ENCODE peak calls at places on chromosomes 4 and X, in eight cellular contexts. One of them, this sample, is unnamed.

GRCh38 chrX:12344954-12345353 is 206.7 kb downstream of the FRMPD4 start:
- DNase-seq in CD4-positive, CD25-positive, alpha-beta regulatory T cell: no peak
- DNase-seq in mammary epithelial cell: no peak
- DNase-seq in adipocyte: no peak
- DNase-seq in upper lobe of left lung: no peak
- DNase-seq in psoas muscle: no peak
- DNase-seq in mesenchymal stem cell: no peak
- DNase-seq in uterus: no peak
- DNase-seq in this sample: no peak

GRCh38 chrX:16445166-16445752 is 204.7 kb upstream of the S100G start:
- DNase-seq in CD4-positive, CD25-positive, alpha-beta regulatory T cell: peak; percentile 55
- DNase-seq in mammary epithelial cell: peak; percentile 20
- DNase-seq in adipocyte: peak; percentile 66
- DNase-seq in upper lobe of left lung: peak; percentile 29
- DNase-seq in psoas muscle: no peak
- DNase-seq in mesenchymal stem cell: peak; percentile 19
- DNase-seq in uterus: no peak
- DNase-seq in this sample: no peak

GRCh38 chrX:38754102-38754790 is 47.0 kb upstream of the MID1IP1 start:
- DNase-seq in CD4-positive, CD25-positive, alpha-beta regulatory T cell: peak; percentile 62
- DNase-seq in mammary epithelial cell: peak; percentile 35
- DNase-seq in adipocyte: peak; percentile 68
- DNase-seq in upper lobe of left lung: no peak
- DNase-seq in psoas muscle: no peak
- DNase-seq in mesenchymal stem cell: peak; percentile 54
- DNase-seq in uterus: peak; percentile 22
- DNase-seq in this sample: no peak

GRCh38 chrX:46589977-46590723 is 16.6 kb downstream of the CHST7 start:
- DNase-seq in CD4-positive, CD25-positive, alpha-beta regulatory T cell: peak; percentile 39
- DNase-seq in mammary epithelial cell: peak; percentile 51
- DNase-seq in adipocyte: peak; percentile 66
- DNase-seq in upper lobe of left lung: no peak
- DNase-seq in psoas muscle: no peak
- DNase-seq in mesenchymal stem cell: no peak
- DNase-seq in uterus: no peak
- DNase-seq in this sample: no peak

GRCh38 chr4:173014113-173014558 is 154.5 kb upstream of the GALNT7 start:
- DNase-seq in CD4-positive, CD25-positive, alpha-beta regulatory T cell: no peak
- DNase-seq in mammary epithelial cell: peak; percentile 68
- DNase-seq in adipocyte: peak; percentile 58
- DNase-seq in upper lobe of left lung: no peak
- DNase-seq in psoas muscle: no peak
- DNase-seq in mesenchymal stem cell: peak; percentile 74
- DNase-seq in uterus: no peak
- DNase-seq in this sample: no peak

GRCh38 chrX:130626521-130626920 is 224.7 kb downstream of the RBMX2 start:
- DNase-seq in CD4-positive, CD25-positive, alpha-beta regulatory T cell: no peak
- DNase-seq in mammary epithelial cell: no peak
- DNase-seq in adipocyte: no peak
- DNase-seq in upper lobe of left lung: no peak
- DNase-seq in psoas muscle: no peak
- DNase-seq in mesenchymal stem cell: no peak
- DNase-seq in uterus: no peak
- DNase-seq in this sample: no peak

GRCh38 chr4:48774760-48775398 is 5.2 kb downstream of the FRYL start:
- DNase-seq in CD4-positive, CD25-positive, alpha-beta regulatory T cell: no peak
- DNase-seq in mammary epithelial cell: no peak
- DNase-seq in adipocyte: no peak
- DNase-seq in upper lobe of left lung: no peak
- DNase-seq in psoas muscle: no peak
- DNase-seq in mesenchymal stem cell: no peak
- DNase-seq in uterus: no peak
- DNase-seq in this sample: no peak

GRCh38 chr4:101282076-101282844 is 65.1 kb downstream of the PPP3CA start:
- DNase-seq in CD4-positive, CD25-positive, alpha-beta regulatory T cell: peak; percentile 49
- DNase-seq in mammary epithelial cell: no peak
- DNase-seq in adipocyte: no peak
- DNase-seq in upper lobe of left lung: peak; percentile 34
- DNase-seq in psoas muscle: no peak
- DNase-seq in mesenchymal stem cell: no peak
- DNase-seq in uterus: no peak
- DNase-seq in this sample: no peak

GRCh38 chrX:37462346-37462745 is 109.1 kb upstream of the LANCL3 start:
- DNase-seq in CD4-positive, CD25-positive, alpha-beta regulatory T cell: no peak
- DNase-seq in mammary epithelial cell: no peak
- DNase-seq in adipocyte: no peak
- DNase-seq in upper lobe of left lung: no peak
- DNase-seq in psoas muscle: no peak
- DNase-seq in mesenchymal stem cell: no peak
- DNase-seq in uterus: no peak
- DNase-seq in this sample: no peak

GRCh38 chr4:79982587-79983327 is 90.3 kb downstream of the ANTXR2 start:
- DNase-seq in CD4-positive, CD25-positive, alpha-beta regulatory T cell: no peak
- DNase-seq in mammary epithelial cell: no peak
- DNase-seq in adipocyte: peak; percentile 55
- DNase-seq in upper lobe of left lung: no peak
- DNase-seq in psoas muscle: no peak
- DNase-seq in mesenchymal stem cell: no peak
- DNase-seq in uterus: no peak
- DNase-seq in this sample: no peak

GRCh38 chrX:68684919-68685304 is 37.4 kb downstream of the STARD8 start:
- DNase-seq in CD4-positive, CD25-positive, alpha-beta regulatory T cell: no peak
- DNase-seq in mammary epithelial cell: no peak
- DNase-seq in adipocyte: no peak
- DNase-seq in upper lobe of left lung: no peak
- DNase-seq in psoas muscle: no peak
- DNase-seq in mesenchymal stem cell: no peak
- DNase-seq in uterus: no peak
- DNase-seq in this sample: no peak

GRCh38 chr4:148058160-148058859 is 326.4 kb downstream of the ARHGAP10 start:
- DNase-seq in CD4-positive, CD25-positive, alpha-beta regulatory T cell: no peak
- DNase-seq in mammary epithelial cell: no peak
- DNase-seq in adipocyte: no peak
- DNase-seq in upper lobe of left lung: no peak
- DNase-seq in psoas muscle: no peak
- DNase-seq in mesenchymal stem cell: no peak
- DNase-seq in uterus: no peak
- DNase-seq in this sample: no peak

GRCh38 chrX:68647156-68647957 is at the start of gene STARD8:
- DNase-seq in CD4-positive, CD25-positive, alpha-beta regulatory T cell: no peak
- DNase-seq in mammary epithelial cell: peak; percentile 34
- DNase-seq in adipocyte: peak; percentile 58
- DNase-seq in upper lobe of left lung: peak; percentile 25
- DNase-seq in psoas muscle: no peak
- DNase-seq in mesenchymal stem cell: peak; percentile 46
- DNase-seq in uterus: peak; percentile 52
- DNase-seq in this sample: no peak

GRCh38 chr4:11424000-11424399 is 4.7 kb downstream of the HS3ST1 start:
- DNase-seq in CD4-positive, CD25-positive, alpha-beta regulatory T cell: peak; percentile 50
- DNase-seq in mammary epithelial cell: peak; percentile 47
- DNase-seq in adipocyte: no peak
- DNase-seq in upper lobe of left lung: no peak
- DNase-seq in psoas muscle: no peak
- DNase-seq in mesenchymal stem cell: peak; percentile 45
- DNase-seq in uterus: peak; percentile 22
- DNase-seq in this sample: no peak

GRCh38 chr4:60579335-60579734 is 620.8 kb upstream of the ADGRL3 start:
- DNase-seq in CD4-positive, CD25-positive, alpha-beta regulatory T cell: no peak
- DNase-seq in mammary epithelial cell: peak; percentile 55
- DNase-seq in adipocyte: peak; percentile 4
- DNase-seq in upper lobe of left lung: no peak
- DNase-seq in psoas muscle: no peak
- DNase-seq in mesenchymal stem cell: no peak
- DNase-seq in uterus: no peak
- DNase-seq in this sample: no peak

DNA sequence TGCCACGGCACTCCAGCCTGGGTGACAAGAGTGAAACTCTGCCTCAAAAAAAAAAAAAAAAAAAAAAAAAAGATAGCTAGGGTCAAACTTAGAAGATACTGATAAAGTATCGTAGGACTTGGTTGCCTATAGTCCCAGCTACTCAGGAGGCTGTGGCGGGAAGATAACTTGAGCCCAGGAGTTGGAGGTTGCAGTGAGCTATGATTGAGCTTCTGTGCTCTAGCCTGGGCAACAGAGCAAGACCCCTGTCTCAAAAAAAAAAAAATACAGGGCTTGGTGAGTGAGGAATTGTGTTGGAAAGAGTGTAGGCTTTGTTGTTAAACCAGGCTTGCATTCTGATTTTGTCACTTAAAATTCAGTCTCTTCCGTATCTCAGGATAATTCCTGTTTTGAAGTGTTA is 6.2 kb downstream of the TAF1 start:
- DNase-seq in CD4-positive, CD25-positive, alpha-beta regulatory T cell: no peak
- DNase-seq in mammary epithelial cell: no peak
- DNase-seq in adipocyte: no peak
- DNase-seq in upper lobe of left lung: no peak
- DNase-seq in psoas muscle: no peak
- DNase-seq in mesenchymal stem cell: no peak
- DNase-seq in uterus: no peak
- DNase-seq in this sample: no peak
- H3K27me3 ChIP-seq in CD4-positive, CD25-positive, alpha-beta regulatory T cell: no peaks in the 10 kb centered on the region
- H3K27me3 ChIP-seq in mammary epithelial cell: no peaks in the 10 kb centered on the region
- H3K27me3 ChIP-seq in adipocyte: no peaks in the 10 kb centered on the region
- H3K27me3 ChIP-seq in upper lobe of left lung: no peaks in the 10 kb centered on the region
- H3K27me3 ChIP-seq in psoas muscle: no peaks in the 10 kb centered on the region
- H3K27me3 ChIP-seq in mesenchymal stem cell: no peaks in the 10 kb centered on the region
- H3K27me3 ChIP-seq in uterus: no peaks in the 10 kb centered on the region
- H3K27me3 ChIP-seq in this sample: no peaks in the 10 kb centered on the region

GRCh38 chrX:1134976-1135375 is 77.5 kb downstream of the CRLF2 start:
- DNase-seq in CD4-positive, CD25-positive, alpha-beta regulatory T cell: no peak
- DNase-seq in mammary epithelial cell: no peak
- DNase-seq in adipocyte: no peak
- DNase-seq in upper lobe of left lung: peak; percentile 10
- DNase-seq in psoas muscle: no peak
- DNase-seq in mesenchymal stem cell: no peak
- DNase-seq in uterus: no peak
- DNase-seq in this sample: no peak

GRCh38 chrX:1138476-1138875 is 74.0 kb downstream of the CRLF2 start:
- DNase-seq in CD4-positive, CD25-positive, alpha-beta regulatory T cell: no peak
- DNase-seq in mammary epithelial cell: no peak
- DNase-seq in adipocyte: no peak
- DNase-seq in upper lobe of left lung: peak; percentile 2
- DNase-seq in psoas muscle: no peak
- DNase-seq in mesenchymal stem cell: no peak
- DNase-seq in uterus: no peak
- DNase-seq in this sample: no peak

GRCh38 chrX:1137531-1137930 is 74.9 kb downstream of the CRLF2 start:
- DNase-seq in CD4-positive, CD25-positive, alpha-beta regulatory T cell: no peak
- DNase-seq in mammary epithelial cell: no peak
- DNase-seq in adipocyte: no peak
- DNase-seq in upper lobe of left lung: peak; percentile 3
- DNase-seq in psoas muscle: no peak
- DNase-seq in mesenchymal stem cell: no peak
- DNase-seq in uterus: no peak
- DNase-seq in this sample: no peak

GRCh38 chrX:1139101-1139500 is 73.3 kb downstream of the CRLF2 start:
- DNase-seq in CD4-positive, CD25-positive, alpha-beta regulatory T cell: no peak
- DNase-seq in mammary epithelial cell: no peak
- DNase-seq in adipocyte: no peak
- DNase-seq in upper lobe of left lung: peak; percentile 15
- DNase-seq in psoas muscle: no peak
- DNase-seq in mesenchymal stem cell: no peak
- DNase-seq in uterus: no peak
- DNase-seq in this sample: no peak

GRCh38 chrX:1134156-1134555 is 78.3 kb downstream of the CRLF2 start:
- DNase-seq in CD4-positive, CD25-positive, alpha-beta regulatory T cell: no peak
- DNase-seq in mammary epithelial cell: no peak
- DNase-seq in adipocyte: no peak
- DNase-seq in upper lobe of left lung: no peak
- DNase-seq in psoas muscle: no peak
- DNase-seq in mesenchymal stem cell: no peak
- DNase-seq in uterus: no peak
- DNase-seq in this sample: no peak
- H3K27me3 ChIP-seq in CD4-positive, CD25-positive, alpha-beta regulatory T cell: no peaks in the 10 kb centered on the region
- H3K27me3 ChIP-seq in mammary epithelial cell: no peaks in the 10 kb centered on the region
- H3K27me3 ChIP-seq in adipocyte: peaks cover 6% of the 10 kb centered on the region
- H3K27me3 ChIP-seq in upper lobe of left lung: no peaks in the 10 kb centered on the region
- H3K27me3 ChIP-seq in psoas muscle: no peaks in the 10 kb centered on the region
- H3K27me3 ChIP-seq in mesenchymal stem cell: no peaks in the 10 kb centered on the region
- H3K27me3 ChIP-seq in uterus: no peaks in the 10 kb centered on the region
- H3K27me3 ChIP-seq in this sample: no peaks in the 10 kb centered on the region

GRCh38 chr4:2058264-2059033 is 678 bp upstream of the NAT8L start:
- DNase-seq in CD4-positive, CD25-positive, alpha-beta regulatory T cell: no peak
- DNase-seq in mammary epithelial cell: no peak
- DNase-seq in adipocyte: peak; percentile 55
- DNase-seq in upper lobe of left lung: no peak
- DNase-seq in psoas muscle: peak; percentile 12
- DNase-seq in mesenchymal stem cell: peak; percentile 13
- DNase-seq in uterus: no peak
- DNase-seq in this sample: no peak

GRCh38 chr4:2057382-2058065 is 1.6 kb upstream of the NAT8L start:
- DNase-seq in CD4-positive, CD25-positive, alpha-beta regulatory T cell: no peak
- DNase-seq in mammary epithelial cell: no peak
- DNase-seq in adipocyte: no peak
- DNase-seq in upper lobe of left lung: no peak
- DNase-seq in psoas muscle: no peak
- DNase-seq in mesenchymal stem cell: no peak
- DNase-seq in uterus: no peak
- DNase-seq in this sample: no peak

GRCh38 chr4:2059726-2060577 is 825 bp downstream of the NAT8L start:
- DNase-seq in CD4-positive, CD25-positive, alpha-beta regulatory T cell: peak; percentile 25
- DNase-seq in mammary epithelial cell: no peak
- DNase-seq in adipocyte: peak; percentile 51
- DNase-seq in upper lobe of left lung: no peak
- DNase-seq in psoas muscle: peak; percentile 7
- DNase-seq in mesenchymal stem cell: peak; percentile 20
- DNase-seq in uterus: no peak
- DNase-seq in this sample: no peak

GRCh38 chr4:2060578-2061207 is 1.6 kb downstream of the NAT8L start:
- DNase-seq in CD4-positive, CD25-positive, alpha-beta regulatory T cell: no peak
- DNase-seq in mammary epithelial cell: no peak
- DNase-seq in adipocyte: no peak
- DNase-seq in upper lobe of left lung: no peak
- DNase-seq in psoas muscle: peak; percentile 6
- DNase-seq in mesenchymal stem cell: no peak
- DNase-seq in uterus: no peak
- DNase-seq in this sample: no peak

GRCh38 chr4:2059034-2059725 is at the start of gene NAT8L:
- DNase-seq in CD4-positive, CD25-positive, alpha-beta regulatory T cell: no peak
- DNase-seq in mammary epithelial cell: no peak
- DNase-seq in adipocyte: peak; percentile 60
- DNase-seq in upper lobe of left lung: no peak
- DNase-seq in psoas muscle: peak; percentile 50
- DNase-seq in mesenchymal stem cell: no peak
- DNase-seq in uterus: no peak
- DNase-seq in this sample: no peak
- H3K27me3 ChIP-seq in CD4-positive, CD25-positive, alpha-beta regulatory T cell: peaks cover 6% of the 10 kb centered on the region
- H3K27me3 ChIP-seq in mammary epithelial cell: peaks cover 16% of the 10 kb centered on the region
- H3K27me3 ChIP-seq in adipocyte: peaks cover 33% of the 10 kb centered on the region
- H3K27me3 ChIP-seq in upper lobe of left lung: peaks cover 34% of the 10 kb centered on the region
- H3K27me3 ChIP-seq in psoas muscle: peaks cover 12% of the 10 kb centered on the region
- H3K27me3 ChIP-seq in mesenchymal stem cell: peaks cover 44% of the 10 kb centered on the region
- H3K27me3 ChIP-seq in uterus: peaks cover 5% of the 10 kb centered on the region
- H3K27me3 ChIP-seq in this sample: peaks cover 15% of the 10 kb centered on the region

DNA sequence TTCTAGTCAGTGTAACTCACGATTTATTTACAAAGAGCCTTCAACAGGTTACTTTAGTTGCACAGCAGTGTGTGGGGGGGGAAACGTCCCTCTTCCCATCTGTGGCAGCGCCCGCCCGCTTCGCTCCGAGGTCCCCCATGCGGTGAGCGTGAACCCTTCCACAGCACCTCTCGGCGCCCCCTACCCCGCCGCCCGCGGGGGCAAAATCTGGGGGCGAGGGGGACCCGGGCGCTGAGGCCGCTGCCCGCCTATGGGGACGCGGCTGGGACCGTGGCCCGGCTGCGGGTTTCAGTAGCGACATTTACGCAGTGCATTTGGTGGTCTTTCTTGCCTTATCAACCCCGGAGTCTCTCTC is 6.4 kb downstream of the NKX6-1 start:
- DNase-seq in CD4-positive, CD25-positive, alpha-beta regulatory T cell: no peak
- DNase-seq in mammary epithelial cell: no peak
- DNase-seq in adipocyte: no peak
- DNase-seq in upper lobe of left lung: no peak
- DNase-seq in psoas muscle: no peak
- DNase-seq in mesenchymal stem cell: no peak
- DNase-seq in uterus: no peak
- DNase-seq in this sample: no peak
- H3K27me3 ChIP-seq in CD4-positive, CD25-positive, alpha-beta regulatory T cell: peaks cover 36% of the 10 kb centered on the region
- H3K27me3 ChIP-seq in mammary epithelial cell: peaks cover 59% of the 10 kb centered on the region
- H3K27me3 ChIP-seq in adipocyte: peaks cover 92% of the 10 kb centered on the region
- H3K27me3 ChIP-seq in upper lobe of left lung: peaks cover 67% of the 10 kb centered on the region
- H3K27me3 ChIP-seq in psoas muscle: peaks cover 44% of the 10 kb centered on the region
- H3K27me3 ChIP-seq in mesenchymal stem cell: peaks cover 75% of the 10 kb centered on the region
- H3K27me3 ChIP-seq in uterus: peaks cover 87% of the 10 kb centered on the region
- H3K27me3 ChIP-seq in this sample: peaks cover 9% of the 10 kb centered on the region